ENCODE peak calls at places on chromosomes 1 and 21, in nine cellular contexts. Y is renal cortical epithelial cell; T is HTR-8/SVneo; F is choroid plexus epithelial cell; G is PC-3; V is stimulated activated CD4-positive, alpha-beta T cell treated with anti-CD3 and anti-CD28 coated beads, TNF-alpha, amount 100 ng/mL, for 48 hours; X is heart left ventricle; Q is ecto neural progenitor cell; P is activated CD4-positive, alpha-beta T cell treated with anti-CD3 and anti-CD28 coated beads for 4 hours. O is an unnamed sample.

GRCh38 chr1:56626546-56626945 is 18.6 kb upstream of the PRKAA2 start:
- DNase-seq in P (no peak), F (peak; percentile 62), Q (no peak), G (peak; percentile 47), T (no peak), X (no peak), V (no peak), Y (no peak), O (no peak)

GRCh38 chr21:29155118-29155932 is 24.9 kb downstream of the MAP3K7CL start:
- DNase-seq in G (peak; percentile 39), Q (peak; percentile 55), P (no peak), V (no peak), Y (peak; percentile 44), T (no peak), F (peak; percentile 93), X (peak; percentile 77), O (peak; percentile 22)

GRCh38 chr1:10901091-10901893 is 104.8 kb upstream of the CASZ1 start:
- DNase-seq in G (peak; percentile 29), F (no peak), P (no peak), X (no peak), Y (peak; percentile 69), Q (no peak), T (no peak), V (no peak), O (no peak)

GRCh38 chr1:107865627-107866026 is 99.4 kb downstream of the VAV3 start:
- DNase-seq in V (no peak), P (no peak), G (no peak), Q (no peak), T (no peak), X (no peak), Y (no peak), F (no peak), O (no peak)

GRCh38 chr1:229221106-229222019 is 49.5 kb upstream of the RAB4A start:
- DNase-seq in G (peak; percentile 97), V (no peak), F (peak; percentile 93), P (no peak), Y (peak; percentile 91), X (no peak), T (no peak), Q (no peak), O (no peak)

GRCh38 chr21:43727571-43728466 is 8.9 kb downstream of the PDXK start:
- DNase-seq in V (no peak), P (no peak), Y (peak; percentile 57), Q (peak; percentile 48), G (peak; percentile 56), X (peak; percentile 57), T (no peak), F (peak; percentile 36), O (peak; percentile 48)

GRCh38 chr1:197557302-197557701 is 218.0 kb downstream of the DENND1B start:
- DNase-seq in V (no peak), X (no peak), T (no peak), G (peak; percentile 75), P (no peak), F (peak; percentile 36), Y (peak; percentile 4), Q (no peak), O (no peak)

GRCh38 chr1:117392776-117393175 is 25.5 kb downstream of the MAN1A2 start:
- DNase-seq in T (no peak), Y (no peak), Q (no peak), V (no peak), F (no peak), X (no peak), G (no peak), P (no peak), O (no peak)

GRCh38 chr1:3550511-3551289 is 60.6 kb downstream of the MEGF6 start:
- DNase-seq in Q (no peak), F (no peak), X (no peak), G (no peak), Y (no peak), V (no peak), T (no peak), P (no peak), O (no peak)

GRCh38 chr1:203861379-203862184 is at the start of gene SNRPE:
- DNase-seq in Q (peak; percentile 97), G (peak; percentile 99), Y (peak; percentile 95), F (peak; percentile 99), V (peak; percentile 93), T (peak; percentile 96), X (peak; percentile 96), P (peak; percentile 95), O (peak; percentile 96)

GRCh38 chr21:16308269-16308668 is 578.5 kb downstream of the USP25 start:
- DNase-seq in T (no peak), Y (peak; percentile 43), X (no peak), V (no peak), Q (no peak), G (no peak), F (peak; percentile 79), P (no peak), O (no peak)

GRCh38 chr21:17848228-17848627 is 29.1 kb upstream of the C21orf91 start:
- DNase-seq in Y (peak; percentile 92), V (no peak), Q (no peak), G (peak; percentile 82), T (peak; percentile 56), F (peak; percentile 99), X (no peak), P (no peak), O (no peak)

GRCh38 chr1:60972841-60973364 is 109.5 kb upstream of the NFIA start:
- DNase-seq in P (no peak), T (no peak), G (peak; percentile 83), F (peak; percentile 89), Y (peak; percentile 85), V (no peak), X (no peak), Q (no peak), O (no peak)

GRCh38 chr1:41476807-41477361 is 7.6 kb downstream of the EDN2 start:
- DNase-seq in G (no peak), F (peak; percentile 81), Y (peak; percentile 42), T (no peak), X (no peak), P (no peak), Q (no peak), V (no peak), O (no peak)

GRCh38 chr21:42013901-42014300 is 3.7 kb upstream of the ZBTB21 start:
- DNase-seq in F (no peak), X (peak; percentile 4), Q (no peak), V (no peak), G (no peak), P (no peak), Y (no peak), T (no peak), O (no peak)

GRCh38 chr1:154446292-154446691 is 41.1 kb downstream of the IL6R start:
- DNase-seq in T (peak; percentile 74), Y (peak; percentile 65), G (no peak), V (no peak), Q (no peak), P (no peak), X (no peak), F (peak; percentile 90), O (peak; percentile 65)

GRCh38 chr1:41500378-41500777 is 15.9 kb upstream of the EDN2 start:
- DNase-seq in F (no peak), T (no peak), G (peak; percentile 94), P (no peak), Q (no peak), X (peak; percentile 59), V (no peak), Y (peak; percentile 83), O (no peak)